ENCODE peak calls at places on chromosomes 6 and 20, in nine cellular contexts. Y, O, F, H, U, Q, T, C and E are unnamed samples.

GRCh38 chr6:25197116-25197515 is 82.1 kb upstream of the CARMIL1 start:
- ATAC-seq in Y (no peak), O (no peak), F (no peak), H (no peak), U (no peak), Q (no peak), T (no peak), C (no peak), E (no peak)

GRCh38 chr6:31528821-31529328 is at the start of gene MCCD1:
- ATAC-seq in Y (no peak), O (peak; percentile 45), F (peak; percentile 58), H (peak; percentile 50), U (no peak), Q (peak; percentile 42), T (peak; percentile 33), C (peak; percentile 63), E (peak; percentile 33)

GRCh38 chr20:37510226-37510625 is 10.8 kb upstream of the NNAT start:
- ATAC-seq in Y (no peak), O (no peak), F (no peak), H (no peak), U (no peak), Q (no peak), T (no peak), C (no peak), E (no peak)

GRCh38 chr20:23401051-23401450 is 20.2 kb downstream of the NAPB start:
- ATAC-seq in Y (no peak), O (no peak), F (no peak), H (no peak), U (no peak), Q (no peak), T (no peak), C (no peak), E (no peak)

GRCh38 chr6:38588631-38589366 is 50.9 kb downstream of the BTBD9 start:
- ATAC-seq in Y (no peak), O (no peak), F (no peak), H (no peak), U (peak; percentile 41), Q (no peak), T (no peak), C (no peak), E (no peak)

GRCh38 chr20:48910360-48910781 is 11.1 kb upstream of the ARFGEF2 start:
- ATAC-seq in Y (peak; percentile 92), O (peak; percentile 61), F (no peak), H (no peak), U (peak; percentile 73), Q (peak; percentile 65), T (peak; percentile 61), C (no peak), E (no peak)

GRCh38 chr6:44315506-44315905 is 2.4 kb upstream of the AARS2 start:
- ATAC-seq in Y (no peak), O (no peak), F (no peak), H (no peak), U (no peak), Q (no peak), T (no peak), C (no peak), E (no peak)

GRCh38 chr20:34190679-34191090 is 50.5 kb upstream of the ASIP start:
- ATAC-seq in Y (no peak), O (peak; percentile 92), F (peak; percentile 97), H (peak; percentile 99), U (peak; percentile 99), Q (no peak), T (peak; percentile 91), C (peak; percentile 98), E (peak; percentile 100)

GRCh38 chr6:10655508-10656055 is 38.8 kb downstream of the C6orf52 start:
- ATAC-seq in Y (peak; percentile 30), O (no peak), F (no peak), H (no peak), U (no peak), Q (no peak), T (no peak), C (no peak), E (no peak)

GRCh38 chr6:38805682-38806081 is 90.6 kb downstream of the DNAH8 start:
- ATAC-seq in Y (no peak), O (no peak), F (no peak), H (no peak), U (no peak), Q (no peak), T (no peak), C (no peak), E (no peak)

GRCh38 chr6:110033749-110034636 is 55.9 kb downstream of the GPR6 start:
- ATAC-seq in Y (no peak), O (no peak), F (no peak), H (no peak), U (no peak), Q (no peak), T (no peak), C (peak; percentile 34), E (no peak)

GRCh38 chr20:19895761-19896160 is 121.4 kb upstream of the NAA20 start:
- ATAC-seq in Y (no peak), O (no peak), F (no peak), H (no peak), U (no peak), Q (no peak), T (no peak), C (no peak), E (no peak)

GRCh38 chr6:5871296-5871695 is 135.4 kb downstream of the NRN1 start:
- ATAC-seq in Y (no peak), O (no peak), F (no peak), H (no peak), U (no peak), Q (no peak), T (no peak), C (no peak), E (no peak)

GRCh38 chr20:2118783-2119182 is 17.2 kb downstream of the STK35 start:
- ATAC-seq in Y (no peak), O (no peak), F (no peak), H (no peak), U (peak; percentile 47), Q (no peak), T (peak; percentile 59), C (no peak), E (no peak)

GRCh38 chr6:30074331-30075093 is 1.1 kb downstream of the RNF39 start:
- ATAC-seq in Y (no peak), O (no peak), F (peak; percentile 49), H (no peak), U (peak; percentile 8), Q (peak; percentile 12), T (peak; percentile 17), C (no peak), E (no peak)

GRCh38 chr6:53432318-53433161 is 83.8 kb upstream of the ELOVL5 start:
- ATAC-seq in Y (no peak), O (peak; percentile 93), F (no peak), H (peak; percentile 83), U (peak; percentile 73), Q (no peak), T (peak; percentile 66), C (no peak), E (no peak)

GRCh38 chr6:158654498-158654897 is 4.6 kb downstream of the SYTL3 start:
- ATAC-seq in Y (no peak), O (peak; percentile 53), F (no peak), H (peak; percentile 24), U (peak; percentile 63), Q (no peak), T (peak; percentile 61), C (peak; percentile 65), E (peak; percentile 91)

GRCh38 chr20:13492001-13492480 is 146.7 kb downstream of the TASP1 start:
- ATAC-seq in Y (no peak), O (peak; percentile 50), F (peak; percentile 98), H (peak; percentile 75), U (peak; percentile 85), Q (no peak), T (peak; percentile 87), C (no peak), E (no peak)

GRCh38 chr20:10902836-10903410 is 229.1 kb upstream of the JAG1 start:
- ATAC-seq in Y (no peak), O (no peak), F (no peak), H (no peak), U (no peak), Q (no peak), T (no peak), C (no peak), E (peak; percentile 69)